ENCODE peak calls at places on chromosome 3, in four cellular contexts. N is PC-3, Z is fibroblast of lung, U is GM23248. D is an unnamed sample. For H3K4me1, the result is how much of the 10 kb centered on the place peaks cover.

GRCh38 chr3:144257381-144257780 is 285.8 kb downstream of the DIPK2A start:
- DNase-seq in N (no peak), Z (peak), U (no peak), D (no peak)

GRCh38 chr3:14188367-14188766 is 9.8 kb downstream of the LSM3 start:
- DNase-seq in N (no peak), Z (no peak), U (no peak), D (no peak)

GRCh38 chr3:117790256-117790987 is 1080.8 kb downstream of the TUSC7 start:
- DNase-seq in N (no peak), Z (peak), U (peak), D (no peak)

GRCh38 chr3:101066776-101067175 is 73.6 kb upstream of the ABI3BP start:
- DNase-seq in N (peak), Z (peak), U (peak), D (no peak)

GRCh38 chr3:37224879-37225278 is 50.5 kb upstream of the LRRFIP2 start:
- DNase-seq in N (no peak), Z (no peak), U (no peak), D (no peak)

GRCh38 chr3:160808838-160809237 is 52.8 kb downstream of the PPM1L start:
- DNase-seq in N (no peak), Z (no peak), U (no peak), D (no peak)

GRCh38 chr3:37480003-37480402 is 305.6 kb upstream of the LRRFIP2 start:
- DNase-seq in N (no peak), Z (no peak), U (no peak), D (no peak)

GRCh38 chr3:38916706-38917105 is 100.7 kb upstream of the SCN10A start:
- DNase-seq in N (no peak), Z (peak), U (peak), D (no peak)

DNA sequence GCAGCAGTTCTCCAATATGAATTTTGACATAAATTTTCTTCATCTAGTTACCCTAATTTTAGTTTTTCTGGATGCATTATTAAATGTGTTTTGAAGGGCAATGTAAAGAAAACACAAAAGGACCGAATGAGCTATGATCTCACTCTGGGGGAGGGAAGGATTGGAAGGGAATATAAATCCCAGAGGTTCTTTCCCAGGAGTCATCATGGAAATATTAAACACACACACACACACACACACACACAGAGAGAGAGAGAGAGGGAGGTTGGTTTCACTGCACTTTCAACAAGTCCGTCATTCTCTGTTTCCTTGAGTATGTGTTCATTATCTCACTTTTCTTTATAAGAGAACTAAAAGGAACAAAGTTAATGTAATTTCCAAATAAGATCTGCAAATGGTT is 70.7 kb upstream of the DCBLD2 start:
- DNase-seq in N (peak), Z (peak), U (peak), D (no peak)
- H3K4me1 ChIP-seq in N (half or more), Z (under half), U (half or more), D (under half)

DNA sequence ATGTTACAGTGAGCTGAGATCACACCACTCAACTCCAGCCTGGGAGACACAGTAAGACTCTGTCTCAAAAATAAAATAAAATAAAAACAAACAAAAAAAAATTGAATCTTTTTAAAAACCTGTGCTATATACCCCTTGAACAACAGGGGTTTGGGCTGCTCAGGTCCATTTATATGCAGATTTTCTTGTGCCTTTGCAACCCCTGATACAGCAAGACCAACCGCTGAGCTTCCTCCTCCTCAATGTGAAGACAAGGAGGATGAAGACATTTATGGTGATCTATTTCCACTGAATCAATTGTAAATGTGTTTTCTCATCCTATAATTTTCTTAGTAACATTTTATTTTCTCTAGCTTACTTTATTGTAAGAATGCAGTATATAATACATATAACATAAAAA is 831.0 kb upstream of the ARPP21 start:
- DNase-seq in N (no peak), Z (no peak), U (no peak), D (no peak)
- TF ChIP-seq EZH2 in N (no peak), Z (no peak), U (no peak), D (no peak)

DNA sequence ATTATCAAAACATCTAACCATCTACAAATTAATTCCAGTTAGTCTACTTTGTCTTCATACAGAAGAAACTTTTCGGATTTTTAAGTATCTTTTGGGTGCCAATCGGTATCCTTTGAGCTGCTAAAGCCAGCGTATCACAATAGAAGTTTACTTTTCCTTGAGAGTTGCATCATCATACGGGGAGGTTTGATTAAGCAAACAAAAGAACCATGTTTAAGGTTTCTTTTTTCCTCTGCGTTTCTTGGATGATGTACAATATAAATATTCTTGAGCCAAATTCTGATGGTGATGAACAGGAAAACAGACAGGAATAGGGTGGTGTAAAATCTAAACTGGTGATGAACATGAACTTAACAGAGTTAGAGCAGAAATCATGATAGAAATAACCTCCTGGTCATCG is 527.9 kb downstream of the FOXP1 start:
- DNase-seq in N (peak), Z (peak), U (peak), D (no peak)
- H3K4me1 ChIP-seq in N (half or more), Z (under half), U (half or more), D (under half)

DNA sequence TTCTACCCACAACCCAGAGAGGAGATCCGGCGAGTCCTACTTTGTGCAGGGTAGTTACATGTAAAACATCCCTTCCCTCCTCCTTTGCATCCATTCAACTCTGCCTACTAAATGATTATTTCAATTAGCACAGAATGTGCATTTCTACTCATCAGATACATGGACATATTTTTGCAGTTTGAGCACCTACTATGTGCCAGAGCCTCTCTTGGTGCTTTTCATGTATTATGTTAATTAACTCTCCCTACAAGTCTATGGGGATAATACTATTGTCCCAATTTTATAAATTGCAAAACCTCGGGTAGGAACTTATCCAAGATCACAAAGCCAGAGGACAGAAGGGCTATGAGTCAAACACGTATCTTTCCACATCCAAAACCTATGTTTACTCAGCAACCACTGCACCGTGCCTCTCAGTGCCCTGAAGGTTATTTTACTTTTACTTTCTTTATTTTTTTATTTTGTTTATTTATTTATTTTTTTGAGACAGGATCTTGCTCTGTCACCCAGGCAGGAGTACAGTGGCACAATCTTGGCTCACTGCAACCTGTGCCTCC is 432.8 kb downstream of the MAGI1 start:
- DNase-seq in N (peak), Z (no peak), U (peak), D (no peak)
- TF ChIP-seq EZH2 in N (no peak), Z (no peak), U (no peak), D (no peak)

GRCh38 chr3:71436337-71436736 is 147.2 kb downstream of the FOXP1 start:
- DNase-seq in N (peak), Z (peak), U (no peak), D (no peak)
- H3K4me1 ChIP-seq in N (under half), Z (under half), U (under half), D (under half)

GRCh38 chr3:128480278-128480677 is 12.7 kb downstream of the GATA2 start:
- DNase-seq in N (no peak), Z (no peak), U (no peak), D (no peak)
- TF ChIP-seq EZH2 in N (no peak), Z (no peak), U (no peak), D (no peak)

GRCh38 chr3:46971151-46971550 is 5.4 kb downstream of the CCDC12 start:
- DNase-seq in N (no peak), Z (no peak), U (no peak), D (no peak)
- H3K4me1 ChIP-seq in N (under half), Z (under half), U (under half), D (half or more)